ENCODE peak calls at places on chromosomes 13 and 19, in eight cellular contexts. R is DMS53; C is activated T-cell treated with anti-CD3 and anti-CD28 coated beads, Interleukin-2, amount 50 U/mL, for 72 hours; J is breast epithelium; D is type B pancreatic cell; Z is AG04449; Y is GM04503; K is stimulated activated CD4-positive, alpha-beta T cell treated with anti-CD3 and anti-CD28 coated beads, Interleukin-1b, Interleukin-23, amount 100 ng/mL, for 1 hour. Q is an unnamed sample.

GRCh38 chr19:41421314-41421713 is 5.9 kb downstream of the B3GNT8 start:
- DNase-seq in R (peak; percentile 98), C (no peak), J (no peak), D (no peak), Z (no peak), Y (no peak), K (no peak), Q (no peak)

GRCh38 chr19:7505682-7506384 is 10.1 kb upstream of the ZNF358 start:
- DNase-seq in R (peak; percentile 81), C (peak; percentile 51), J (no peak), D (no peak), Z (no peak), Y (no peak), K (no peak), Q (no peak)

GRCh38 chr13:19818223-19818842 is 35.6 kb upstream of the PSPC1 start:
- DNase-seq in R (peak; percentile 55), C (peak; percentile 45), J (no peak), D (peak; percentile 75), Z (no peak), Y (no peak), K (peak; percentile 10), Q (no peak)

GRCh38 chr13:46593403-46593802 is 40.4 kb downstream of the LRCH1 start:
- DNase-seq in R (no peak), C (peak; percentile 69), J (no peak), D (no peak), Z (no peak), Y (no peak), K (no peak), Q (no peak)

GRCh38 chr13:106867249-106867648 is 299.3 kb upstream of the ARGLU1 start:
- DNase-seq in R (peak; percentile 21), C (no peak), J (no peak), D (no peak), Z (no peak), Y (no peak), K (no peak), Q (no peak)

GRCh38 chr13:101795025-101795424 is 342.6 kb downstream of the ITGBL1 start:
- DNase-seq in R (no peak), C (no peak), J (no peak), D (no peak), Z (no peak), Y (no peak), K (no peak), Q (no peak)

GRCh38 chr19:40611096-40611495 is 9.9 kb downstream of the LTBP4 start:
- DNase-seq in R (peak; percentile 95), C (no peak), J (no peak), D (no peak), Z (no peak), Y (no peak), K (no peak), Q (no peak)

GRCh38 chr19:17865364-17866311 is 5.9 kb downstream of the RPL18A start:
- DNase-seq in R (peak; percentile 70), C (no peak), J (no peak), D (no peak), Z (no peak), Y (no peak), K (no peak), Q (no peak)

GRCh38 chr13:47454986-47455385 is 546.1 kb downstream of the SUCLA2 start:
- DNase-seq in R (no peak), C (no peak), J (no peak), D (no peak), Z (no peak), Y (peak; percentile 28), K (no peak), Q (no peak)